ENCODE peak calls at places on chromosomes 4 and X, in eight cellular contexts. C, X, G, Q, A, W, K and R are unnamed samples.
A peak's percentile ranks its signal among the peaks of the same experiment; 100 is the strongest.

GRCh38 chrX:71996826-71997225 is 86.2 kb downstream of the NHSL2 start:
- DNase-seq in X (peak; percentile 74), G (peak; percentile 71), C (peak; percentile 65), W (peak; percentile 63), A (peak; percentile 39), K (no peak), Q (peak; percentile 67), R (no peak)

GRCh38 chr4:126888968-126889367 is 743.8 kb upstream of the INTU start:
- DNase-seq in X (no peak), C (peak; percentile 71), W (no peak), Q (no peak), G (no peak), K (no peak), A (peak; percentile 73), R (no peak)

GRCh38 chr4:84032372-84032771 is 466.7 kb downstream of the NKX6-1 start:
- DNase-seq in A (no peak), Q (no peak), W (no peak), K (no peak), C (no peak), G (no peak), X (no peak), R (no peak)

GRCh38 chr4:7015383-7016035 is 27.7 kb upstream of the TADA2B start:
- DNase-seq in G (no peak), C (no peak), K (no peak), Q (no peak), X (no peak), W (no peak), A (peak; percentile 48), R (no peak)

GRCh38 chr4:111434581-111434980 is 710.7 kb upstream of the FAM241A start:
- DNase-seq in W (no peak), Q (no peak), K (no peak), A (peak; percentile 43), X (no peak), C (peak; percentile 42), G (no peak), R (no peak)

GRCh38 chr4:110196206-110196870 is 2.1 kb downstream of the ELOVL6 start:
- DNase-seq in C (peak; percentile 48), W (peak; percentile 35), A (peak; percentile 51), X (peak; percentile 72), Q (peak; percentile 64), G (peak; percentile 79), K (peak; percentile 71), R (peak; percentile 62)

GRCh38 chrX:23168291-23168690 is 166.4 kb upstream of the PTCHD1 start:
- DNase-seq in G (no peak), A (no peak), K (no peak), W (no peak), C (no peak), Q (no peak), X (no peak), R (no peak)

GRCh38 chrX:508163-508562 is 121.5 kb upstream of the PPP2R3B start:
- DNase-seq in C (no peak), A (no peak), K (no peak), G (no peak), W (no peak), Q (no peak), X (no peak), R (no peak)

GRCh38 chr4:78002260-78002659 is 54.9 kb upstream of the FRAS1 start:
- DNase-seq in G (no peak), W (no peak), A (peak; percentile 81), C (no peak), Q (no peak), X (no peak), K (no peak), R (no peak)

GRCh38 chrX:149497626-149498025 is 7.5 kb downstream of the IDS start:
- DNase-seq in W (no peak), A (peak; percentile 69), K (no peak), X (no peak), Q (no peak), C (peak; percentile 74), G (no peak), R (no peak)

GRCh38 chr4:66572949-66573348 is 902.7 kb upstream of the EPHA5 start:
- DNase-seq in A (peak; percentile 97), Q (no peak), W (no peak), G (no peak), X (no peak), K (no peak), C (peak; percentile 45), R (no peak)

GRCh38 chr4:120071192-120071795 is 4.6 kb upstream of the MAD2L1 start:
- DNase-seq in C (peak; percentile 79), A (peak; percentile 60), X (no peak), K (no peak), Q (no peak), W (no peak), G (peak; percentile 59), R (peak; percentile 34)

GRCh38 chrX:13506574-13506973 is 62.8 kb upstream of the EGFL6 start:
- DNase-seq in Q (peak; percentile 22), X (no peak), G (peak; percentile 74), C (peak; percentile 68), W (peak; percentile 33), K (peak; percentile 62), A (peak; percentile 37), R (peak; percentile 60)

GRCh38 chrX:129961180-129962083 is 21.0 kb upstream of the BCORL1 start:
- DNase-seq in K (no peak), X (peak; percentile 82), W (peak; percentile 49), C (no peak), Q (no peak), A (peak; percentile 20), G (peak; percentile 83), R (peak; percentile 85)

GRCh38 chr4:150591284-150591874 is 9.4 kb downstream of the MAB21L2 start:
- DNase-seq in K (no peak), G (peak; percentile 80), X (peak; percentile 73), A (no peak), W (no peak), C (no peak), Q (no peak), R (no peak)

GRCh38 chrX:54223581-54223980 is 40.5 kb upstream of the FAM120C start:
- DNase-seq in C (no peak), G (peak; percentile 4), A (no peak), X (no peak), Q (no peak), K (no peak), W (no peak), R (no peak)

GRCh38 chr4:8594097-8595038 is 1.8 kb downstream of the CPZ start:
- DNase-seq in Q (peak; percentile 78), A (peak; percentile 54), X (peak; percentile 74), C (peak; percentile 76), W (no peak), G (peak; percentile 93), K (peak; percentile 73), R (peak; percentile 87)

GRCh38 chr4:38003628-38004027 is 43.4 kb downstream of the PTTG2 start:
- DNase-seq in G (no peak), C (no peak), Q (no peak), A (no peak), K (no peak), W (no peak), X (no peak), R (no peak)

GRCh38 chr4:48710446-48711209 is 69.5 kb downstream of the FRYL start:
- DNase-seq in G (no peak), W (no peak), X (no peak), C (peak; percentile 43), Q (no peak), A (peak; percentile 25), K (no peak), R (no peak)

GRCh38 chr4:119729815-119730643 is 101.4 kb upstream of the PDE5A start:
- DNase-seq in X (no peak), K (no peak), C (peak; percentile 87), W (no peak), Q (peak; percentile 28), A (peak; percentile 97), G (no peak), R (no peak)

GRCh38 chr4:123120473-123120872 is 198.1 kb upstream of the NUDT6 start:
- DNase-seq in A (peak; percentile 51), W (no peak), K (no peak), G (no peak), X (no peak), Q (no peak), C (peak; percentile 75), R (no peak)

GRCh38 chrX:136608295-136608933 is 39.5 kb upstream of the CD40LG start:
- DNase-seq in Q (peak; percentile 13), X (peak; percentile 30), K (peak; percentile 32), G (peak; percentile 42), W (peak; percentile 27), A (peak; percentile 2), C (peak; percentile 41), R (no peak)

GRCh38 chr4:2914220-2915126 is 48.7 kb downstream of the NOP14 start:
- DNase-seq in X (no peak), Q (peak; percentile 12), K (peak; percentile 25), C (no peak), G (no peak), A (no peak), W (no peak), R (peak; percentile 58)

GRCh38 chr4:169372791-169373190 is 102.0 kb upstream of the SH3RF1 start:
- DNase-seq in C (no peak), K (no peak), Q (no peak), A (no peak), X (no peak), W (no peak), G (no peak), R (no peak)
- TF ChIP-seq CTCF in C (no peak), K (no peak), Q (no peak), A (no peak), X (no peak), W (no peak), G (no peak), R (no peak)

GRCh38 chrX:116490091-116490490 is 27.3 kb upstream of the CT83 start:
- DNase-seq in C (peak; percentile 8), X (no peak), W (no peak), Q (no peak), K (no peak), A (no peak), G (no peak), R (no peak)
- TF ChIP-seq CTCF in C (peak; percentile 39), X (peak; percentile 75), W (peak; percentile 22), Q (no peak), K (no peak), A (no peak), G (peak; percentile 55), R (no peak)

GRCh38 chr4:105145913-105146285 is 777 bp upstream of the TET2 start:
- DNase-seq in C (no peak), A (peak; percentile 15), W (no peak), G (peak; percentile 49), X (peak; percentile 56), Q (peak; percentile 40), K (no peak), R (no peak)

GRCh38 chr4:105145059-105145912 is 1.4 kb upstream of the TET2 start:
- DNase-seq in X (no peak), A (no peak), K (no peak), C (peak; percentile 42), G (no peak), W (no peak), Q (no peak), R (peak; percentile 52)

GRCh38 chr4:105149771-105150170 is 3.1 kb downstream of the TET2 start:
- DNase-seq in Q (no peak), W (no peak), A (peak; percentile 18), K (no peak), X (no peak), G (no peak), C (no peak), R (no peak)

GRCh38 chr4:105147226-105148151 is 813 bp downstream of the TET2 start:
- DNase-seq in C (peak; percentile 34), G (peak; percentile 58), Q (peak; percentile 55), K (no peak), X (peak; percentile 69), W (no peak), A (peak; percentile 56), R (peak; percentile 50)

GRCh38 chr4:105146286-105147219 is at the start of gene TET2:
- DNase-seq in K (peak; percentile 73), W (peak; percentile 79), X (peak; percentile 63), Q (peak; percentile 84), A (peak; percentile 89), G (peak; percentile 79), C (peak; percentile 82), R (peak; percentile 89)
- TF ChIP-seq CTCF in K (no peak), W (no peak), X (no peak), Q (no peak), A (no peak), G (no peak), C (no peak), R (no peak)

GRCh38 chr4:162839814-162840213 is 326.9 kb downstream of the NAF1 start:
- DNase-seq in A (no peak), Q (peak; percentile 16), W (no peak), G (no peak), K (no peak), C (no peak), X (peak; percentile 48), R (no peak)
- TF ChIP-seq CTCF in A (no peak), Q (no peak), W (no peak), G (peak; percentile 43), K (no peak), C (no peak), X (peak; percentile 65), R (no peak)